ENCODE peak calls at places on chromosome 16, in ten cellular contexts. S is progenitor cell of endocrine pancreas; N is activated CD8-positive, alpha-beta memory T cell treated with anti-CD3 and anti-CD28 coated beads for 48 hours; C is activated T-helper 1 cell treated with anti-CD3 and anti-CD28 coated beads, Interleukin-12 subunit alpha, Interleukin-12 subunit beta, Interleukin-2, Interleukin-4 antibody, amounts not matched to agents 30 ng/mL and 10 ng/mL and 1 ng/mL, durations not matched to agents 14 hours and 24 hours and 36 hours; X is GM03348; E is foreskin keratinocyte; V is COLO829; Q is lower lobe of right lung; Z is T-helper 1 cell; A is Daoy. P is an unnamed sample.

GRCh38 chr16:60727856-60728255 is 1308.4 kb downstream of the CDH8 start:
- DNase-seq in S (no peak), N (no peak), C (no peak), X (no peak), E (no peak), V (no peak), Q (no peak), Z (no peak), A (no peak), P (no peak)

GRCh38 chr16:75265911-75266701 is 14.7 kb upstream of the BCAR1 start:
- DNase-seq in S (peak), N (no peak), C (no peak), X (peak), E (no peak), V (peak), Q (peak), Z (no peak), A (peak), P (peak)

GRCh38 chr16:46658925-46659324 is 30.1 kb downstream of the VPS35 start:
- DNase-seq in S (no peak), N (no peak), C (peak), X (no peak), E (no peak), V (no peak), Q (peak), Z (no peak), A (no peak), P (no peak)

GRCh38 chr16:83473109-83473508 is 334.7 kb upstream of the HSBP1 start:
- DNase-seq in S (no peak), N (no peak), C (no peak), X (peak), E (no peak), V (no peak), Q (no peak), Z (no peak), A (no peak), P (no peak)

GRCh38 chr16:82192665-82193064 is 22.6 kb upstream of the MPHOSPH6 start:
- DNase-seq in S (no peak), N (no peak), C (peak), X (peak), E (peak), V (peak), Q (no peak), Z (no peak), A (peak), P (no peak)

GRCh38 chr16:81513204-81514040 is 68.8 kb downstream of the CMIP start:
- DNase-seq in S (no peak), N (no peak), C (no peak), X (peak), E (no peak), V (no peak), Q (no peak), Z (no peak), A (no peak), P (no peak)

GRCh38 chr16:12201216-12201615 is 224.7 kb downstream of the SNX29 start:
- DNase-seq in S (no peak), N (no peak), C (no peak), X (no peak), E (no peak), V (no peak), Q (no peak), Z (no peak), A (no peak), P (no peak)

GRCh38 chr16:87697256-87697655 is 68.5 kb downstream of the KLHDC4 start:
- DNase-seq in S (no peak), N (no peak), C (no peak), X (no peak), E (no peak), V (no peak), Q (no peak), Z (no peak), A (no peak), P (no peak)

GRCh38 chr16:85394511-85395206 is 218.5 kb upstream of the GSE1 start:
- DNase-seq in S (no peak), N (no peak), C (no peak), X (no peak), E (no peak), V (no peak), Q (peak), Z (no peak), A (no peak), P (no peak)

GRCh38 chr16:58011652-58012051 is 10.4 kb downstream of the USB1 start:
- DNase-seq in S (no peak), N (no peak), C (no peak), X (peak), E (no peak), V (no peak), Q (no peak), Z (no peak), A (no peak), P (no peak)

GRCh38 chr16:66304961-66305360 is 61.5 kb upstream of the CDH5 start:
- DNase-seq in S (no peak), N (no peak), C (no peak), X (no peak), E (no peak), V (no peak), Q (no peak), Z (no peak), A (no peak), P (no peak)

GRCh38 chr16:15777533-15778203 is 79.2 kb downstream of the MYH11 start:
- DNase-seq in S (peak), N (no peak), C (no peak), X (peak), E (no peak), V (peak), Q (no peak), Z (no peak), A (peak), P (no peak)

GRCh38 chr16:53129281-53130192 is 74.7 kb downstream of the CHD9 start:
- DNase-seq in S (peak), N (no peak), C (no peak), X (peak), E (no peak), V (no peak), Q (no peak), Z (no peak), A (peak), P (no peak)

GRCh38 chr16:58651965-58652348 is 22.3 kb upstream of the CNOT1 start:
- DNase-seq in S (no peak), N (no peak), C (no peak), X (no peak), E (no peak), V (no peak), Q (no peak), Z (no peak), A (no peak), P (no peak)

GRCh38 chr16:50479771-50480170 is 68.4 kb upstream of the NKD1 start:
- DNase-seq in S (no peak), N (no peak), C (no peak), X (no peak), E (no peak), V (no peak), Q (no peak), Z (no peak), A (no peak), P (no peak)

GRCh38 chr16:87461466-87461975 is 31.3 kb downstream of the ZCCHC14 start:
- DNase-seq in S (peak), N (no peak), C (no peak), X (no peak), E (peak), V (peak), Q (peak), Z (no peak), A (peak), P (no peak)

GRCh38 chr16:24255446-24256352 is at the start of gene CACNG3:
- DNase-seq in S (peak), N (peak), C (peak), X (peak), E (no peak), V (peak), Q (peak), Z (peak), A (peak), P (peak)

GRCh38 chr16:31142109-31143035 is 6.8 kb upstream of the PRSS8 start:
- DNase-seq in S (peak), N (peak), C (peak), X (peak), E (peak), V (peak), Q (peak), Z (peak), A (peak), P (peak)

GRCh38 chr16:19219836-19220235 is 51.8 kb downstream of the SYT17 start:
- DNase-seq in S (no peak), N (no peak), C (no peak), X (no peak), E (no peak), V (no peak), Q (no peak), Z (no peak), A (no peak), P (no peak)

GRCh38 chr16:29736112-29736511 is 9.7 kb downstream of the C16orf54 start:
- DNase-seq in S (no peak), N (no peak), C (no peak), X (no peak), E (no peak), V (no peak), Q (no peak), Z (no peak), A (no peak), P (no peak)

GRCh38 chr16:70470927-70471341 is 16.5 kb downstream of the FCSK start:
- DNase-seq in S (peak), N (no peak), C (no peak), X (no peak), E (no peak), V (no peak), Q (no peak), Z (no peak), A (no peak), P (no peak)

P was measured in type B pancreatic cell.